ENCODE peak calls at places on chromosomes 5 and 9, in seven cellular contexts. One of them, this sample, is unnamed.

GRCh38 chr5:146337928-146338327 is 711 bp upstream of the POU4F3 start:
- DNase-seq in neural progenitor cell: no peak
- DNase-seq in fibroblast of mammary gland: no peak
- DNase-seq in uterus: no peak
- DNase-seq in body of pancreas: no peak
- DNase-seq in hepatocyte: no peak
- DNase-seq in astrocyte of the spinal cord: no peak
- DNase-seq in this sample: no peak

GRCh38 chr9:22056402-22056801 is 47.3 kb upstream of the CDKN2B start:
- DNase-seq in neural progenitor cell: no peak
- DNase-seq in uterus: no peak
- DNase-seq in hepatocyte: no peak
- DNase-seq in astrocyte of the spinal cord: no peak
- DNase-seq in body of pancreas: no peak
- DNase-seq in fibroblast of mammary gland: no peak
- DNase-seq in this sample: no peak

GRCh38 chr5:132083065-132083678 is 9.6 kb downstream of the CSF2 start:
- DNase-seq in fibroblast of mammary gland: no peak
- DNase-seq in body of pancreas: no peak
- DNase-seq in astrocyte of the spinal cord: no peak
- DNase-seq in hepatocyte: no peak
- DNase-seq in uterus: no peak
- DNase-seq in neural progenitor cell: no peak
- DNase-seq in this sample: no peak

GRCh38 chr5:107885601-107886000 is 214.9 kb upstream of the EFNA5 start:
- DNase-seq in body of pancreas: no peak
- DNase-seq in neural progenitor cell: no peak
- DNase-seq in astrocyte of the spinal cord: no peak
- DNase-seq in hepatocyte: no peak
- DNase-seq in fibroblast of mammary gland: no peak
- DNase-seq in uterus: no peak
- DNase-seq in this sample: no peak

GRCh38 chr9:126498331-126498730 is 115.4 kb upstream of the LMX1B start:
- DNase-seq in body of pancreas: no peak
- DNase-seq in hepatocyte: no peak
- DNase-seq in uterus: no peak
- DNase-seq in astrocyte of the spinal cord: no peak
- DNase-seq in neural progenitor cell: no peak
- DNase-seq in fibroblast of mammary gland: no peak
- DNase-seq in this sample: no peak

GRCh38 chr9:7212101-7212500 is 454.3 kb downstream of the KDM4C start:
- DNase-seq in hepatocyte: no peak
- DNase-seq in uterus: no peak
- DNase-seq in fibroblast of mammary gland: no peak
- DNase-seq in astrocyte of the spinal cord: peak; percentile 7
- DNase-seq in body of pancreas: no peak
- DNase-seq in neural progenitor cell: no peak
- DNase-seq in this sample: no peak

GRCh38 chr5:90111354-90112070 is 298.0 kb downstream of the CETN3 start:
- DNase-seq in hepatocyte: no peak
- DNase-seq in astrocyte of the spinal cord: peak; percentile 50
- DNase-seq in neural progenitor cell: no peak
- DNase-seq in uterus: no peak
- DNase-seq in fibroblast of mammary gland: peak; percentile 36
- DNase-seq in body of pancreas: no peak
- DNase-seq in this sample: peak; percentile 6

GRCh38 chr9:120331913-120332312 is 248.1 kb downstream of the CDK5RAP2 start:
- DNase-seq in fibroblast of mammary gland: peak; percentile 74
- DNase-seq in uterus: no peak
- DNase-seq in astrocyte of the spinal cord: peak; percentile 42
- DNase-seq in body of pancreas: no peak
- DNase-seq in hepatocyte: no peak
- DNase-seq in neural progenitor cell: no peak
- DNase-seq in this sample: no peak

GRCh38 chr5:113093561-113093960 is 117.0 kb downstream of the DCP2 start:
- DNase-seq in body of pancreas: no peak
- DNase-seq in fibroblast of mammary gland: no peak
- DNase-seq in astrocyte of the spinal cord: no peak
- DNase-seq in hepatocyte: no peak
- DNase-seq in neural progenitor cell: no peak
- DNase-seq in uterus: no peak
- DNase-seq in this sample: no peak

GRCh38 chr5:15463231-15463630 is 36.7 kb upstream of the FBXL7 start:
- DNase-seq in fibroblast of mammary gland: peak; percentile 36
- DNase-seq in hepatocyte: no peak
- DNase-seq in uterus: no peak
- DNase-seq in body of pancreas: no peak
- DNase-seq in neural progenitor cell: peak; percentile 57
- DNase-seq in astrocyte of the spinal cord: peak; percentile 33
- DNase-seq in this sample: peak; percentile 36

GRCh38 chr9:135692410-135692809 is 6.9 kb downstream of the SOHLH1 start:
- DNase-seq in body of pancreas: no peak
- DNase-seq in uterus: no peak
- DNase-seq in hepatocyte: peak; percentile 31
- DNase-seq in astrocyte of the spinal cord: no peak
- DNase-seq in fibroblast of mammary gland: peak; percentile 17
- DNase-seq in neural progenitor cell: no peak
- DNase-seq in this sample: no peak

GRCh38 chr9:115296831-115297565 is 179.0 kb upstream of the TNC start:
- DNase-seq in body of pancreas: no peak
- DNase-seq in uterus: no peak
- DNase-seq in astrocyte of the spinal cord: no peak
- DNase-seq in hepatocyte: no peak
- DNase-seq in fibroblast of mammary gland: no peak
- DNase-seq in neural progenitor cell: no peak
- DNase-seq in this sample: peak; percentile 34

GRCh38 chr9:71271602-71272001 is 150.2 kb upstream of the TRPM3 start:
- DNase-seq in hepatocyte: no peak
- DNase-seq in uterus: no peak
- DNase-seq in astrocyte of the spinal cord: no peak
- DNase-seq in body of pancreas: no peak
- DNase-seq in fibroblast of mammary gland: no peak
- DNase-seq in neural progenitor cell: peak; percentile 90
- DNase-seq in this sample: no peak

GRCh38 chr5:158120760-158121159 is 261.8 kb upstream of the CLINT1 start:
- DNase-seq in body of pancreas: no peak
- DNase-seq in astrocyte of the spinal cord: no peak
- DNase-seq in hepatocyte: no peak
- DNase-seq in fibroblast of mammary gland: peak; percentile 69
- DNase-seq in uterus: no peak
- DNase-seq in neural progenitor cell: no peak
- DNase-seq in this sample: no peak

GRCh38 chr5:59592101-59592500 is 301.4 kb downstream of the PDE4D start:
- DNase-seq in body of pancreas: no peak
- DNase-seq in neural progenitor cell: no peak
- DNase-seq in hepatocyte: peak; percentile 12
- DNase-seq in fibroblast of mammary gland: peak; percentile 51
- DNase-seq in uterus: no peak
- DNase-seq in astrocyte of the spinal cord: peak; percentile 84
- DNase-seq in this sample: peak; percentile 34

GRCh38 chr5:134115806-134116175 is 1.3 kb downstream of the TCF7 start:
- DNase-seq in body of pancreas: no peak
- DNase-seq in fibroblast of mammary gland: no peak
- DNase-seq in uterus: no peak
- DNase-seq in neural progenitor cell: no peak
- DNase-seq in astrocyte of the spinal cord: no peak
- DNase-seq in hepatocyte: peak; percentile 33
- DNase-seq in this sample: no peak

GRCh38 chr5:142484821-142485387 is 160.1 kb upstream of the SPRY4 start:
- DNase-seq in astrocyte of the spinal cord: no peak
- DNase-seq in uterus: no peak
- DNase-seq in fibroblast of mammary gland: peak; percentile 31
- DNase-seq in hepatocyte: no peak
- DNase-seq in body of pancreas: no peak
- DNase-seq in neural progenitor cell: no peak
- DNase-seq in this sample: no peak

GRCh38 chr9:131239307-131239975 is 36.9 kb downstream of the FAM78A start:
- DNase-seq in neural progenitor cell: no peak
- DNase-seq in astrocyte of the spinal cord: no peak
- DNase-seq in hepatocyte: no peak
- DNase-seq in uterus: no peak
- DNase-seq in fibroblast of mammary gland: no peak
- DNase-seq in body of pancreas: no peak
- DNase-seq in this sample: no peak

GRCh38 chr5:159263569-159263905 is 447 bp downstream of the UBLCP1 start:
- DNase-seq in fibroblast of mammary gland: peak; percentile 3
- DNase-seq in neural progenitor cell: no peak
- DNase-seq in hepatocyte: no peak
- DNase-seq in astrocyte of the spinal cord: no peak
- DNase-seq in body of pancreas: no peak
- DNase-seq in uterus: no peak
- DNase-seq in this sample: no peak

DNA sequence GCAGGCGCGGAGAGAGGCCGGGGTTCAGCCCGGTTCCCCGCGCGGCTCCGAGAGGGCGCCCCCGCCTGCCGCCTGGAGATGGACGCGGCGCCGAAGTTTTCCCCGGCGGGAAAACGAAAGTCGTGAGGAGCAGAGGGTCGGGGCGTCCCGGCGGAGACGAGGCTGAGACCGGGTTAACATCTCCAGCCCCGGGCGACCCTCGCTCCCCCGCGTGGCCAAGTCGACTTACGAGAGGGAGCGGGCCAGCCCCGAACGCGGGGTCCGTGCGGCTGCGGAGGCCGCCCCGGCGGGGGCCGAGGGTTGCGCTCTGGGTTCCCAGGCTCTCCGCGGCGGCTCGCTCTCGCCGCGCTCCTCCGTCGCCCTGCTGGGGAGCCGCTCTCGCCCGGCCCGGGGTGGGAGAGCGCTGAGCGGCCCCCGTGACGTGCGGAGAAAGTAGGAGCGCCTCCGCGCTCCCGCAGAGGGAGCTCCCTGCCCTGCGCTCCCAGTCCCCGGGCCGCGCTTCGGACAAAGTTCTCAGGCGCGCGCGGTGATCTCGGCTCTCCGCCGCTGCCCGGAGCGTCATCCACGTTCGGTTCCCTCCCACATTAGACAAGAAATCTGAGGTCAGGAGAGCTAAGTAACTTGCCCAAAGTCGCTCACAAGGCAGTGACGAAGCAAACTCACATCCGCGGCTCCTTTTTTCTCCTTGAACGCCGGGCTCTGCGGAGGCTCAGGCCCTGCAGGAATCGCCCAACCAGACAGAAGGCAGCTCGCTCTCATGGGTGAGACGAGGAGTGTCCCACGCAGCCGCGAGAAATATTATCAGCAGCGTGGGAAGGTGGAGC is 1.1 kb upstream of the GCNT4 start:
- DNase-seq in fibroblast of mammary gland: peak; percentile 83
- DNase-seq in neural progenitor cell: peak; percentile 80
- DNase-seq in astrocyte of the spinal cord: peak; percentile 73
- DNase-seq in hepatocyte: peak; percentile 88
- DNase-seq in body of pancreas: peak; percentile 71
- DNase-seq in uterus: peak; percentile 44
- DNase-seq in this sample: peak; percentile 84
- TF ChIP-seq CTCF in fibroblast of mammary gland: no peak
- TF ChIP-seq CTCF in neural progenitor cell: peak; percentile 15
- TF ChIP-seq CTCF in astrocyte of the spinal cord: peak; percentile 15
- TF ChIP-seq CTCF in hepatocyte: peak; percentile 14
- TF ChIP-seq CTCF in body of pancreas: no peak
- TF ChIP-seq CTCF in uterus: peak; percentile 34
- TF ChIP-seq CTCF in this sample: peak; percentile 20

GRCh38 chr9:31744589-31744988 is 639.9 kb upstream of the ACO1 start:
- DNase-seq in uterus: no peak
- DNase-seq in astrocyte of the spinal cord: no peak
- DNase-seq in neural progenitor cell: no peak
- DNase-seq in fibroblast of mammary gland: no peak
- DNase-seq in body of pancreas: no peak
- DNase-seq in hepatocyte: no peak
- DNase-seq in this sample: no peak
- H3K4me3 ChIP-seq in uterus: no peak overlapping the region
- H3K4me3 ChIP-seq in astrocyte of the spinal cord: no peak overlapping the region
- H3K4me3 ChIP-seq in neural progenitor cell: no peak overlapping the region
- H3K4me3 ChIP-seq in fibroblast of mammary gland: no peak overlapping the region
- H3K4me3 ChIP-seq in body of pancreas: no peak overlapping the region
- H3K4me3 ChIP-seq in hepatocyte: no peak overlapping the region
- H3K4me3 ChIP-seq in this sample: no peak overlapping the region

DNA sequence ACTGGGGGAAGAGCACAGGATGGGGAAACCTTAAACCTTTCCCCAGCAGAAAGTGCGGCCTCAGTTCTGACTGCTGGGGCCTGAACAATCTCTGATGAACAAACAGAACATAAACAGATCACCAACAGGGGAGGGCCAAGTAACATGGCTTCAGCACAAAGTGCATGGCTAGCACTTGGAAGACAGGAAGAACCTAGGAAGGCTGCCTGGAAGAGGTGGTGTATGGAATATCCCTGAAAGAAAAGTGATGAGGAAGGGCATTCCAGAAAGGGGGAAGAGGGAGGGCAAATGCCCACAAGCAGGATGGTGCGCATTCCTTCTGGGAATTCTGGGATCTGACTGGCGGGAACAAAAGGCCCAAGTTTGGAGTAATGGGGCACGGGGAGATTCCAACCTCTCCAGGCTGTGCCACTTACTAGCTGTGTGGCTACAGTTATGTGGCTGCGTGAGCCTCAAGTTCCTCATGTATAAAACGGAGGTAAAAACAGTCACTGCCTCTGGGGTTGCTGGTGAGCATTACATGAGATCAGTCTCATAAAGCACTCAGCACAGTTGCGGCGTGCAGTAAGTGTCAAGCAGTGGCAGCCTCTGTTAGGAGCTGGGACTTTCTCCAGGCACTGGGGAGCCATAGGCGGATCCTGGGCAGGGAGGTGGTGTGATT is 1.6 kb downstream of the PDGFRB start:
- DNase-seq in body of pancreas: no peak
- DNase-seq in fibroblast of mammary gland: peak; percentile 75
- DNase-seq in uterus: peak; percentile 64
- DNase-seq in hepatocyte: peak; percentile 69
- DNase-seq in neural progenitor cell: peak; percentile 48
- DNase-seq in astrocyte of the spinal cord: peak; percentile 73
- DNase-seq in this sample: peak; percentile 82
- TF ChIP-seq CTCF in body of pancreas: no peak
- TF ChIP-seq CTCF in fibroblast of mammary gland: no peak
- TF ChIP-seq CTCF in uterus: peak; percentile 15
- TF ChIP-seq CTCF in hepatocyte: no peak
- TF ChIP-seq CTCF in neural progenitor cell: no peak
- TF ChIP-seq CTCF in astrocyte of the spinal cord: no peak
- TF ChIP-seq CTCF in this sample: peak; percentile 8

GRCh38 chr5:178120661-178121357 is 7.5 kb downstream of the N4BP3 start:
- DNase-seq in neural progenitor cell: peak; percentile 86
- DNase-seq in fibroblast of mammary gland: peak; percentile 65
- DNase-seq in astrocyte of the spinal cord: peak; percentile 44
- DNase-seq in hepatocyte: peak; percentile 73
- DNase-seq in body of pancreas: peak; percentile 96
- DNase-seq in uterus: peak; percentile 77
- DNase-seq in this sample: peak; percentile 76

GRCh38 chr5:178123094-178123986 is 7.5 kb upstream of the RMND5B start:
- DNase-seq in fibroblast of mammary gland: no peak
- DNase-seq in uterus: no peak
- DNase-seq in hepatocyte: no peak
- DNase-seq in astrocyte of the spinal cord: no peak
- DNase-seq in neural progenitor cell: no peak
- DNase-seq in body of pancreas: no peak
- DNase-seq in this sample: no peak

GRCh38 chr5:178123987-178124925 is 6.6 kb upstream of the RMND5B start:
- DNase-seq in astrocyte of the spinal cord: no peak
- DNase-seq in body of pancreas: no peak
- DNase-seq in hepatocyte: peak; percentile 40
- DNase-seq in neural progenitor cell: no peak
- DNase-seq in uterus: no peak
- DNase-seq in fibroblast of mammary gland: no peak
- DNase-seq in this sample: no peak

GRCh38 chr5:178121450-178122276 is 8.3 kb downstream of the N4BP3 start:
- DNase-seq in fibroblast of mammary gland: peak; percentile 28
- DNase-seq in neural progenitor cell: no peak
- DNase-seq in body of pancreas: peak; percentile 9
- DNase-seq in astrocyte of the spinal cord: no peak
- DNase-seq in uterus: no peak
- DNase-seq in hepatocyte: no peak
- DNase-seq in this sample: peak; percentile 9

GRCh38 chr5:178122346-178122745 is 8.5 kb upstream of the RMND5B start:
- DNase-seq in astrocyte of the spinal cord: no peak
- DNase-seq in body of pancreas: no peak
- DNase-seq in fibroblast of mammary gland: no peak
- DNase-seq in uterus: no peak
- DNase-seq in neural progenitor cell: no peak
- DNase-seq in hepatocyte: no peak
- DNase-seq in this sample: no peak
- H3K4me3 ChIP-seq in astrocyte of the spinal cord: no peak overlapping the region
- H3K4me3 ChIP-seq in body of pancreas: no peak overlapping the region
- H3K4me3 ChIP-seq in fibroblast of mammary gland: no peak overlapping the region
- H3K4me3 ChIP-seq in uterus: no peak overlapping the region
- H3K4me3 ChIP-seq in neural progenitor cell: no peak overlapping the region
- H3K4me3 ChIP-seq in hepatocyte: no peak overlapping the region
- H3K4me3 ChIP-seq in this sample: no peak overlapping the region

This sample was measured in fibroblast of villous mesenchyme.